ENCODE peak calls at places on chromosomes 5 and 9, in nine cellular contexts. One of them, this sample, is unnamed.

GRCh38 chr9:81804306-81804705 is 115.0 kb upstream of the TLE1 start:
- DNase-seq in stomach: no peak
- DNase-seq in COR-L47: no peak
- DNase-seq in dorsolateral prefrontal cortex: no peak
- DNase-seq in tibial artery: no peak
- DNase-seq in EL: peak
- DNase-seq in CD8-positive, alpha-beta T cell: no peak
- DNase-seq in posterior vena cava: no peak
- DNase-seq in T follicular helper cell: no peak
- DNase-seq in this sample: no peak

GRCh38 chr5:179288101-179288808 is 57.0 kb downstream of the ADAMTS2 start:
- DNase-seq in stomach: no peak
- DNase-seq in COR-L47: no peak
- DNase-seq in dorsolateral prefrontal cortex: peak
- DNase-seq in tibial artery: no peak
- DNase-seq in EL: no peak
- DNase-seq in CD8-positive, alpha-beta T cell: no peak
- DNase-seq in posterior vena cava: peak
- DNase-seq in T follicular helper cell: no peak
- DNase-seq in this sample: no peak

GRCh38 chr5:52491071-52491828 is 296.5 kb upstream of the ITGA1 start:
- DNase-seq in stomach: no peak
- DNase-seq in COR-L47: peak
- DNase-seq in dorsolateral prefrontal cortex: no peak
- DNase-seq in tibial artery: no peak
- DNase-seq in EL: no peak
- DNase-seq in CD8-positive, alpha-beta T cell: no peak
- DNase-seq in posterior vena cava: no peak
- DNase-seq in T follicular helper cell: no peak
- DNase-seq in this sample: peak

GRCh38 chr9:9521033-9521779 is 1091.6 kb downstream of the PTPRD start:
- DNase-seq in stomach: no peak
- DNase-seq in COR-L47: no peak
- DNase-seq in dorsolateral prefrontal cortex: no peak
- DNase-seq in tibial artery: no peak
- DNase-seq in EL: no peak
- DNase-seq in CD8-positive, alpha-beta T cell: no peak
- DNase-seq in posterior vena cava: no peak
- DNase-seq in T follicular helper cell: no peak
- DNase-seq in this sample: no peak

GRCh38 chr5:159095882-159096554 is 3.7 kb downstream of the EBF1 start:
- DNase-seq in stomach: no peak
- DNase-seq in COR-L47: no peak
- DNase-seq in dorsolateral prefrontal cortex: no peak
- DNase-seq in tibial artery: no peak
- DNase-seq in EL: no peak
- DNase-seq in CD8-positive, alpha-beta T cell: no peak
- DNase-seq in posterior vena cava: peak
- DNase-seq in T follicular helper cell: no peak
- DNase-seq in this sample: no peak

GRCh38 chr5:103804714-103805113 is 242.1 kb upstream of the NUDT12 start:
- DNase-seq in stomach: no peak
- DNase-seq in COR-L47: no peak
- DNase-seq in dorsolateral prefrontal cortex: no peak
- DNase-seq in tibial artery: no peak
- DNase-seq in EL: peak
- DNase-seq in CD8-positive, alpha-beta T cell: no peak
- DNase-seq in posterior vena cava: no peak
- DNase-seq in T follicular helper cell: no peak
- DNase-seq in this sample: no peak

GRCh38 chr5:96404191-96404867 is 28.7 kb downstream of the PCSK1 start:
- DNase-seq in stomach: no peak
- DNase-seq in COR-L47: no peak
- DNase-seq in dorsolateral prefrontal cortex: no peak
- DNase-seq in tibial artery: no peak
- DNase-seq in EL: no peak
- DNase-seq in CD8-positive, alpha-beta T cell: no peak
- DNase-seq in posterior vena cava: no peak
- DNase-seq in T follicular helper cell: no peak
- DNase-seq in this sample: no peak

GRCh38 chr5:65758546-65759144 is 36.6 kb downstream of the NLN start:
- DNase-seq in stomach: no peak
- DNase-seq in COR-L47: no peak
- DNase-seq in dorsolateral prefrontal cortex: no peak
- DNase-seq in tibial artery: no peak
- DNase-seq in EL: no peak
- DNase-seq in CD8-positive, alpha-beta T cell: no peak
- DNase-seq in posterior vena cava: no peak
- DNase-seq in T follicular helper cell: no peak
- DNase-seq in this sample: no peak

GRCh38 chr5:74992791-74993190 is 59.6 kb downstream of the GCNT4 start:
- DNase-seq in stomach: no peak
- DNase-seq in COR-L47: no peak
- DNase-seq in dorsolateral prefrontal cortex: no peak
- DNase-seq in tibial artery: no peak
- DNase-seq in EL: no peak
- DNase-seq in CD8-positive, alpha-beta T cell: no peak
- DNase-seq in posterior vena cava: no peak
- DNase-seq in T follicular helper cell: no peak
- DNase-seq in this sample: no peak

GRCh38 chr5:91263898-91264297 is 119.2 kb downstream of the ARRDC3 start:
- DNase-seq in stomach: no peak
- DNase-seq in COR-L47: no peak
- DNase-seq in dorsolateral prefrontal cortex: no peak
- DNase-seq in tibial artery: no peak
- DNase-seq in EL: no peak
- DNase-seq in CD8-positive, alpha-beta T cell: no peak
- DNase-seq in posterior vena cava: no peak
- DNase-seq in T follicular helper cell: no peak
- DNase-seq in this sample: no peak

GRCh38 chr5:61755726-61756125 is 423.7 kb downstream of the ZSWIM6 start:
- DNase-seq in stomach: no peak
- DNase-seq in COR-L47: no peak
- DNase-seq in dorsolateral prefrontal cortex: no peak
- DNase-seq in tibial artery: no peak
- DNase-seq in EL: no peak
- DNase-seq in CD8-positive, alpha-beta T cell: no peak
- DNase-seq in posterior vena cava: no peak
- DNase-seq in T follicular helper cell: no peak
- DNase-seq in this sample: no peak

GRCh38 chr5:142661143-142661542 is 24.7 kb downstream of the FGF1 start:
- DNase-seq in stomach: no peak
- DNase-seq in COR-L47: no peak
- DNase-seq in dorsolateral prefrontal cortex: no peak
- DNase-seq in tibial artery: no peak
- DNase-seq in EL: no peak
- DNase-seq in CD8-positive, alpha-beta T cell: no peak
- DNase-seq in posterior vena cava: no peak
- DNase-seq in T follicular helper cell: no peak
- DNase-seq in this sample: no peak

GRCh38 chr5:149135536-149136201 is 5.6 kb upstream of the ABLIM3 start:
- DNase-seq in stomach: no peak
- DNase-seq in COR-L47: no peak
- DNase-seq in dorsolateral prefrontal cortex: no peak
- DNase-seq in tibial artery: no peak
- DNase-seq in EL: peak
- DNase-seq in CD8-positive, alpha-beta T cell: no peak
- DNase-seq in posterior vena cava: no peak
- DNase-seq in T follicular helper cell: no peak
- DNase-seq in this sample: no peak

GRCh38 chr9:134055981-134056461 is 11.8 kb downstream of the BRD3 start:
- DNase-seq in stomach: peak
- DNase-seq in COR-L47: peak
- DNase-seq in dorsolateral prefrontal cortex: peak
- DNase-seq in tibial artery: peak
- DNase-seq in EL: peak
- DNase-seq in CD8-positive, alpha-beta T cell: no peak
- DNase-seq in posterior vena cava: peak
- DNase-seq in T follicular helper cell: no peak
- DNase-seq in this sample: peak

GRCh38 chr9:134564431-134565170 is 77.0 kb upstream of the COL5A1 start:
- DNase-seq in stomach: peak
- DNase-seq in COR-L47: no peak
- DNase-seq in dorsolateral prefrontal cortex: no peak
- DNase-seq in tibial artery: no peak
- DNase-seq in EL: peak
- DNase-seq in CD8-positive, alpha-beta T cell: no peak
- DNase-seq in posterior vena cava: peak
- DNase-seq in T follicular helper cell: no peak
- DNase-seq in this sample: no peak

GRCh38 chr5:124056326-124057160 is 544.6 kb downstream of the CSNK1G3 start:
- DNase-seq in stomach: no peak
- DNase-seq in COR-L47: no peak
- DNase-seq in dorsolateral prefrontal cortex: no peak
- DNase-seq in tibial artery: no peak
- DNase-seq in EL: no peak
- DNase-seq in CD8-positive, alpha-beta T cell: no peak
- DNase-seq in posterior vena cava: no peak
- DNase-seq in T follicular helper cell: no peak
- DNase-seq in this sample: no peak

GRCh38 chr5:76663573-76663972 is 40.4 kb upstream of the F2RL2 start:
- DNase-seq in stomach: no peak
- DNase-seq in COR-L47: no peak
- DNase-seq in dorsolateral prefrontal cortex: no peak
- DNase-seq in tibial artery: no peak
- DNase-seq in EL: no peak
- DNase-seq in CD8-positive, alpha-beta T cell: no peak
- DNase-seq in posterior vena cava: no peak
- DNase-seq in T follicular helper cell: no peak
- DNase-seq in this sample: peak

GRCh38 chr5:55568629-55569512 is 34.1 kb upstream of the PLPP1 start:
- DNase-seq in stomach: no peak
- DNase-seq in COR-L47: no peak
- DNase-seq in dorsolateral prefrontal cortex: no peak
- DNase-seq in tibial artery: no peak
- DNase-seq in EL: no peak
- DNase-seq in CD8-positive, alpha-beta T cell: no peak
- DNase-seq in posterior vena cava: no peak
- DNase-seq in T follicular helper cell: no peak
- DNase-seq in this sample: no peak

GRCh38 chr5:130198927-130199326 is 294.7 kb downstream of the CHSY3 start:
- DNase-seq in stomach: no peak
- DNase-seq in COR-L47: no peak
- DNase-seq in dorsolateral prefrontal cortex: no peak
- DNase-seq in tibial artery: no peak
- DNase-seq in EL: peak
- DNase-seq in CD8-positive, alpha-beta T cell: no peak
- DNase-seq in posterior vena cava: no peak
- DNase-seq in T follicular helper cell: no peak
- DNase-seq in this sample: no peak

GRCh38 chr9:120874861-120875565 is 2.0 kb downstream of the PHF19 start:
- DNase-seq in stomach: no peak
- DNase-seq in COR-L47: no peak
- DNase-seq in dorsolateral prefrontal cortex: no peak
- DNase-seq in tibial artery: no peak
- DNase-seq in EL: no peak
- DNase-seq in CD8-positive, alpha-beta T cell: no peak
- DNase-seq in posterior vena cava: peak
- DNase-seq in T follicular helper cell: no peak
- DNase-seq in this sample: no peak

GRCh38 chr9:136190656-136191548 is 14.0 kb downstream of the LHX3 start:
- DNase-seq in stomach: no peak
- DNase-seq in COR-L47: no peak
- DNase-seq in dorsolateral prefrontal cortex: no peak
- DNase-seq in tibial artery: no peak
- DNase-seq in EL: no peak
- DNase-seq in CD8-positive, alpha-beta T cell: no peak
- DNase-seq in posterior vena cava: no peak
- DNase-seq in T follicular helper cell: no peak
- DNase-seq in this sample: no peak

GRCh38 chr5:73938938-73939320 is 312.9 kb downstream of the ARHGEF28 start:
- DNase-seq in stomach: no peak
- DNase-seq in COR-L47: no peak
- DNase-seq in dorsolateral prefrontal cortex: no peak
- DNase-seq in tibial artery: no peak
- DNase-seq in EL: no peak
- DNase-seq in CD8-positive, alpha-beta T cell: no peak
- DNase-seq in posterior vena cava: no peak
- DNase-seq in T follicular helper cell: no peak
- DNase-seq in this sample: no peak

GRCh38 chr9:100098241-100098886 is 436 bp downstream of the ERP44 start:
- DNase-seq in stomach: peak
- DNase-seq in COR-L47: peak
- DNase-seq in dorsolateral prefrontal cortex: no peak
- DNase-seq in tibial artery: peak
- DNase-seq in EL: peak
- DNase-seq in CD8-positive, alpha-beta T cell: no peak
- DNase-seq in posterior vena cava: peak
- DNase-seq in T follicular helper cell: peak
- DNase-seq in this sample: peak

GRCh38 chr9:91012933-91013841 is 211.6 kb downstream of the SYK start:
- DNase-seq in stomach: no peak
- DNase-seq in COR-L47: no peak
- DNase-seq in dorsolateral prefrontal cortex: no peak
- DNase-seq in tibial artery: no peak
- DNase-seq in EL: no peak
- DNase-seq in CD8-positive, alpha-beta T cell: no peak
- DNase-seq in posterior vena cava: no peak
- DNase-seq in T follicular helper cell: no peak
- DNase-seq in this sample: no peak

GRCh38 chr5:178998441-178998840 is 3.3 kb upstream of the GRM6 start:
- DNase-seq in stomach: no peak
- DNase-seq in COR-L47: no peak
- DNase-seq in dorsolateral prefrontal cortex: no peak
- DNase-seq in tibial artery: no peak
- DNase-seq in EL: no peak
- DNase-seq in CD8-positive, alpha-beta T cell: no peak
- DNase-seq in posterior vena cava: no peak
- DNase-seq in T follicular helper cell: no peak
- DNase-seq in this sample: no peak

GRCh38 chr5:115372121-115372520 is 75.7 kb upstream of the CCDC112 start:
- DNase-seq in stomach: no peak
- DNase-seq in COR-L47: peak
- DNase-seq in dorsolateral prefrontal cortex: no peak
- DNase-seq in tibial artery: no peak
- DNase-seq in EL: no peak
- DNase-seq in CD8-positive, alpha-beta T cell: no peak
- DNase-seq in posterior vena cava: no peak
- DNase-seq in T follicular helper cell: no peak
- DNase-seq in this sample: peak